ENCODE peak calls at places on chromosomes 11 and 22, in six cellular contexts. E, Q, F, B, S and C are unnamed samples.
A peak's percentile ranks its signal among the peaks of the same experiment; 100 is the strongest.

GRCh38 chr22:19533857-19534256 is 9.6 kb upstream of the CLDN5 start:
- DNase-seq in S (no peak), F (no peak), E (no peak), Q (no peak), B (no peak), C (no peak)

GRCh38 chr11:96114178-96115070 is 190.5 kb upstream of the MTMR2 start:
- DNase-seq in S (no peak), F (peak; percentile 10), E (no peak), Q (no peak), B (no peak), C (no peak)

GRCh38 chr22:36757608-36758220 is 18.2 kb downstream of the IFT27 start:
- DNase-seq in F (peak; percentile 85), E (peak; percentile 77), Q (peak; percentile 85), S (peak; percentile 82), B (peak; percentile 27), C (peak; percentile 85)

GRCh38 chr11:70594031-70594430 is 195.7 kb downstream of the CTTN start:
- DNase-seq in Q (no peak), F (no peak), E (no peak), B (no peak), S (no peak), C (no peak)

GRCh38 chr11:123373754-123374621 is 56.1 kb upstream of the GRAMD1B start:
- DNase-seq in E (no peak), F (no peak), S (no peak), B (no peak), Q (no peak), C (no peak)

GRCh38 chr22:48434868-48435250 is 1392.8 kb downstream of the BRD1 start:
- DNase-seq in S (no peak), B (no peak), Q (no peak), F (no peak), E (no peak), C (no peak)

GRCh38 chr22:48489551-48490512 is 1337.8 kb downstream of the BRD1 start:
- DNase-seq in B (no peak), S (peak; percentile 21), E (no peak), Q (peak; percentile 53), F (no peak), C (no peak)

GRCh38 chr22:39901519-39902146 is 749 bp downstream of the GRAP2 start:
- DNase-seq in E (no peak), S (no peak), Q (no peak), B (no peak), F (no peak), C (no peak)

GRCh38 chr22:19663821-19664325 is 50.4 kb upstream of the SEPTIN5 start:
- DNase-seq in E (no peak), F (peak; percentile 37), Q (peak; percentile 43), B (no peak), S (peak; percentile 72), C (no peak)

GRCh38 chr11:2468363-2469240 is 23.8 kb downstream of the KCNQ1 start:
- DNase-seq in F (no peak), S (no peak), B (no peak), Q (no peak), E (peak; percentile 42), C (no peak)

GRCh38 chr11:123517559-123518364 is 87.7 kb downstream of the GRAMD1B start:
- DNase-seq in E (no peak), F (peak; percentile 81), B (no peak), S (no peak), Q (no peak), C (no peak)

GRCh38 chr11:117805048-117805447 is 8.0 kb upstream of the DSCAML1 start:
- DNase-seq in B (no peak), Q (no peak), S (no peak), F (no peak), E (no peak), C (peak; percentile 80)

GRCh38 chr11:34819740-34820482 is 96.3 kb downstream of the APIP start:
- DNase-seq in B (no peak), F (no peak), S (peak; percentile 22), Q (no peak), E (no peak), C (no peak)

GRCh38 chr11:128066429-128066828 is 520.9 kb downstream of the ETS1 start:
- DNase-seq in B (no peak), Q (no peak), E (no peak), S (no peak), F (no peak), C (no peak)

GRCh38 chr11:17699157-17700114 is 19.9 kb upstream of the MYOD1 start:
- DNase-seq in F (peak; percentile 94), E (no peak), S (peak; percentile 42), B (no peak), Q (no peak), C (no peak)

GRCh38 chr11:14189874-14190273 is 169.1 kb downstream of the RRAS2 start:
- DNase-seq in E (peak; percentile 88), F (no peak), S (peak; percentile 51), B (peak; percentile 47), Q (no peak), C (no peak)

GRCh38 chr22:19799322-19800190 is 39.0 kb downstream of the TBX1 start:
- DNase-seq in S (peak; percentile 86), F (peak; percentile 88), Q (peak; percentile 45), B (peak; percentile 91), E (no peak), C (no peak)

GRCh38 chr11:107576497-107577086 is 11.1 kb upstream of the ALKBH8 start:
- DNase-seq in Q (peak; percentile 59), F (peak; percentile 32), B (peak; percentile 19), S (peak; percentile 66), E (no peak), C (no peak)

GRCh38 chr11:3103076-3103475 is 45.9 kb upstream of the CARS1 start:
- DNase-seq in F (no peak), B (no peak), Q (no peak), S (no peak), E (peak; percentile 52), C (no peak)

GRCh38 chr11:2507945-2508749 is 63.3 kb downstream of the KCNQ1 start:
- DNase-seq in Q (no peak), S (no peak), E (peak; percentile 53), F (no peak), B (no peak), C (no peak)

GRCh38 chr11:119671561-119672015 is 57.4 kb downstream of the NECTIN1 start:
- DNase-seq in S (peak; percentile 68), Q (no peak), B (no peak), E (no peak), F (no peak), C (no peak)

GRCh38 chr11:17477084-17477333 is 364 bp upstream of the ABCC8 start:
- DNase-seq in Q (no peak), B (no peak), E (no peak), F (no peak), S (no peak), C (no peak)

GRCh38 chr22:40040927-40041326 is 46.2 kb downstream of the FAM83F start:
- DNase-seq in Q (no peak), E (no peak), S (peak; percentile 92), F (no peak), B (no peak), C (no peak)

GRCh38 chr11:126880872-126881271 is 119.7 kb downstream of the KIRREL3 start:
- DNase-seq in F (no peak), E (no peak), B (no peak), Q (no peak), S (no peak), C (no peak)

GRCh38 chr11:65459552-65459951 is 37.0 kb downstream of the NEAT1 start:
- DNase-seq in F (no peak), E (no peak), B (no peak), Q (no peak), S (no peak), C (no peak)

GRCh38 chr11:65452806-65453490 is 30.4 kb downstream of the NEAT1 start:
- DNase-seq in B (peak; percentile 85), E (no peak), S (peak; percentile 74), F (no peak), Q (no peak), C (peak; percentile 49)

GRCh38 chr11:65456418-65456817 is 33.8 kb downstream of the NEAT1 start:
- DNase-seq in S (no peak), E (no peak), F (no peak), B (no peak), Q (no peak), C (no peak)

GRCh38 chr11:65454311-65454695 is 31.7 kb downstream of the NEAT1 start:
- DNase-seq in E (no peak), S (peak; percentile 40), Q (no peak), F (no peak), B (no peak), C (no peak)

GRCh38 chr11:65454696-65455456 is 32.3 kb downstream of the NEAT1 start:
- DNase-seq in B (no peak), S (peak; percentile 86), Q (peak; percentile 85), F (no peak), E (peak; percentile 95), C (peak; percentile 87)
- TF ChIP-seq CTCF in B (no peak), S (peak; percentile 25), Q (no peak), F (no peak), E (peak; percentile 32), C (no peak)

GRCh38 chr11:115215694-115216615 is 288.3 kb downstream of the CADM1 start:
- DNase-seq in E (no peak), Q (no peak), B (no peak), F (peak; percentile 39), S (no peak), C (no peak)
- TF ChIP-seq CTCF in E (no peak), Q (peak; percentile 38), B (no peak), F (peak; percentile 65), S (no peak), C (no peak)

DNA sequence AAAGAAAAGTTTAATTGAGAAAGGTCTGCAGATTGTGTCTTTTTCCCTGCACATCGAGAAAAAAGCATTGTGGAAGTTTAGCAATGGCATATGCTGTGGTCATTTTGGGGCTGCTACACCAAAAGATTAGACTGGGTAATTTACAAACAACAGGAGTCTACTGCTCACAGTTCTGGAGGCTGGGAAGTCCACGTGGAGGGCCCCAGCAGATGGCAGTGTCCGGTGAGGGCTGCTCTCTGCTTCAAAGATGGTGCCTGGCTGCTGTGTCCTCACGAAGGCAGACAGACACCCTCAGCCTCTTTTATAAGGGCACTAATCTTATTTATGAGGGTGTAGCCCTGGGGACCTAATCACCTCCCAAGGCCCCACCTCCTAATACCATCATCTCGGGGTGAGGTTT is 21.1 kb downstream of the PHF21B start:
- DNase-seq in F (peak; percentile 40), Q (no peak), B (no peak), E (no peak), S (no peak), C (no peak)
- TF ChIP-seq CTCF in F (peak; percentile 47), Q (no peak), B (no peak), E (no peak), S (no peak), C (no peak)

GRCh38 chr11:59201376-59201775 is 11.4 kb downstream of the MPEG1 start:
- DNase-seq in B (no peak), F (no peak), Q (no peak), S (no peak), E (no peak), C (no peak)
- TF ChIP-seq CTCF in B (no peak), F (no peak), Q (no peak), S (peak; percentile 23), E (no peak), C (peak; percentile 3)

GRCh38 chr11:68212421-68213134 is 518 bp downstream of the KMT5B start:
- DNase-seq in E (peak; percentile 76), F (peak; percentile 55), S (peak; percentile 87), Q (peak; percentile 76), B (peak; percentile 54), C (peak; percentile 78)
- TF ChIP-seq CTCF in E (peak; percentile 38), F (peak; percentile 35), S (no peak), Q (no peak), B (no peak), C (peak; percentile 31)

GRCh38 chr11:130369141-130369691 is 54.5 kb upstream of the ZBTB44 start:
- DNase-seq in F (peak; percentile 62), S (no peak), E (no peak), Q (peak; percentile 44), B (no peak), C (no peak)

GRCh38 chr11:130369713-130370112 is 55.0 kb upstream of the ZBTB44 start:
- DNase-seq in S (no peak), Q (no peak), B (no peak), F (no peak), E (no peak), C (no peak)

GRCh38 chr11:130371004-130371590 is 56.4 kb upstream of the ZBTB44 start:
- DNase-seq in E (no peak), F (no peak), B (no peak), Q (no peak), S (no peak), C (no peak)
- TF ChIP-seq CTCF in E (no peak), F (peak; percentile 44), B (no peak), Q (no peak), S (no peak), C (peak; percentile 11)